ENCODE peak calls at places on chromosomes 11 and 22, in four cellular contexts. M is DND-41, P is astrocyte of the spinal cord, K is fibroblast of mammary gland. V is an unnamed sample.

GRCh38 chr11:12282676-12283075 is 94.7 kb upstream of the PARVA start:
- DNase-seq in M (no peak), P (no peak), K (peak), V (no peak)

GRCh38 chr22:44883011-44883421 is 126.8 kb downstream of the PHF21B start:
- DNase-seq in M (no peak), P (no peak), K (no peak), V (no peak)

GRCh38 chr11:111633756-111634362 is 31.6 kb downstream of the SIK2 start:
- DNase-seq in M (no peak), P (peak), K (peak), V (peak)

GRCh38 chr11:3627291-3627690 is 14.5 kb downstream of the ART5 start:
- DNase-seq in M (no peak), P (peak), K (peak), V (peak)

GRCh38 chr22:44658371-44658953 is 43.5 kb upstream of the PRR5 start:
- DNase-seq in M (no peak), P (peak), K (peak), V (peak)

GRCh38 chr11:128520886-128521696 is 66.3 kb downstream of the ETS1 start:
- DNase-seq in M (no peak), P (peak), K (peak), V (peak)

GRCh38 chr11:77559686-77560425 is 29.9 kb upstream of the AQP11 start:
- DNase-seq in M (no peak), P (peak), K (peak), V (peak)

GRCh38 chr11:26847977-26848376 is 126.1 kb upstream of the SLC5A12 start:
- DNase-seq in M (no peak), P (no peak), K (no peak), V (no peak)

GRCh38 chr22:41863472-41863871 is 30.6 kb downstream of the SREBF2 start:
- DNase-seq in M (no peak), P (no peak), K (peak), V (peak)

GRCh38 chr11:75277991-75278790 is 37.6 kb downstream of the TPBGL start:
- DNase-seq in M (no peak), P (no peak), K (no peak), V (no peak)

GRCh38 chr11:32081129-32081641 is 9.7 kb upstream of the RCN1 start:
- DNase-seq in M (no peak), P (peak), K (peak), V (peak)

GRCh38 chr11:24145411-24145810 is 351.4 kb upstream of the LUZP2 start:
- DNase-seq in M (no peak), P (no peak), K (no peak), V (no peak)

GRCh38 chr11:44252999-44253602 is 56.8 kb downstream of the ALX4 start:
- DNase-seq in M (no peak), P (no peak), K (no peak), V (no peak)

GRCh38 chr22:37621352-37621860 is 12.8 kb downstream of the GGA1 start:
- DNase-seq in M (no peak), P (no peak), K (no peak), V (no peak)

GRCh38 chr11:78630155-78630554 is 55.5 kb upstream of the NARS2 start:
- DNase-seq in M (no peak), P (no peak), K (no peak), V (no peak)

DNA sequence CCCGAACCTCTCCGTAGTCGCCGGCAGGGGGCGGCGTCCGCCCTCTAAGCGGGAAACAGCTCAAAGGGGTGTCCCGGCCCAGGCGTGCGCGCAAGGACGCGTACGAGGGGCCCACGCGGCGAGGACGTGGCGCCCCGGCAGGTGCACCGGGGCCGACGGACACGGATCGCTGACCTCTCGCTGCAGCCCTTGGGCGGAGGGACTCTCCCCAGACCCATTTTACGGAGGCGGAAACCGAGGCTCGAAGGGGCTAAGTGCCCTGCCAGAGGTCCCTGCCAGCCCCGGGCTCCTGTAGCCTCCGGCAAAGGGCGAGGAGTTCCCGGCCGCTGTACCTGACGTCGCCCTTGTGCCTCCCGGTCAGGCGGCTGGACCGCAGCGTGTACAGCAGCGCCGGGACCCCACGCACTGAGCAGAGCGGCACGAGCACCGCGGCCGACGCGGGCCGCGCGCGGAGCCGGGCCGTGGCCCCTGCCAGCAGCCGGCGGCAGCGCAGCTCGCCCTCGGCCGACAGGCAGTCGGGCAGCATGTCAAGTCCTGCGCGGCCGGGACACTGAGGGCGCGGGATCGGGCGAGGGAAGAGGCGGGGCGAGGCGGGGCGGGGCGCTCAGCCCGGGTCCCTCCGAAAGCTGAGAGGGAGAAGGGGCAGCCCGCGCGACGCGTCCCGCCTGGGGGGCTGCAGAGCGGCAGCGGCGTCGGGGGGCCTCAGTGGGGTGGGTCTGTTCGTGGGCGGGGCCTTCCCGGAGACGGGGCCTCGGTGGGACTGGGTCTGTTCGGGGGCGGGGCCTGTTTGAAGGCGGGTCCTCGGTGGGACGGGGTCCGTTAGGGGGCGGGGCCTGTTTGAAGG is at the start of gene NUDT8:
- DNase-seq in M (peak), P (peak), K (peak), V (peak)
- TF ChIP-seq CTCF in M (peak), P (peak), K (peak), V (peak)

GRCh38 chr11:58060939-58061672 is 30.4 kb downstream of the OR6Q1 start:
- DNase-seq in M (no peak), P (no peak), K (peak), V (peak)
- TF ChIP-seq CTCF in M (no peak), P (peak), K (peak), V (peak)

GRCh38 chr11:114026355-114026754 is 33.2 kb upstream of the ZBTB16 start:
- DNase-seq in M (peak), P (peak), K (peak), V (peak)
- TF ChIP-seq CTCF in M (peak), P (peak), K (peak), V (peak)

GRCh38 chr22:50303848-50304527 is 3.5 kb downstream of the PLXNB2 start:
- DNase-seq in M (no peak), P (no peak), K (peak), V (no peak)
- TF ChIP-seq CTCF in M (no peak), P (no peak), K (no peak), V (peak)

GRCh38 chr11:114775849-114776621 is 97.7 kb downstream of the NXPE2 start:
- DNase-seq in M (no peak), P (no peak), K (no peak), V (no peak)

GRCh38 chr11:114776956-114777355 is 98.6 kb downstream of the NXPE2 start:
- DNase-seq in M (no peak), P (no peak), K (no peak), V (no peak)

GRCh38 chr11:114773541-114774338 is 95.4 kb downstream of the NXPE2 start:
- DNase-seq in M (no peak), P (no peak), K (no peak), V (no peak)

GRCh38 chr11:114771172-114771571 is 92.8 kb downstream of the NXPE2 start:
- DNase-seq in M (no peak), P (no peak), K (no peak), V (no peak)

DNA sequence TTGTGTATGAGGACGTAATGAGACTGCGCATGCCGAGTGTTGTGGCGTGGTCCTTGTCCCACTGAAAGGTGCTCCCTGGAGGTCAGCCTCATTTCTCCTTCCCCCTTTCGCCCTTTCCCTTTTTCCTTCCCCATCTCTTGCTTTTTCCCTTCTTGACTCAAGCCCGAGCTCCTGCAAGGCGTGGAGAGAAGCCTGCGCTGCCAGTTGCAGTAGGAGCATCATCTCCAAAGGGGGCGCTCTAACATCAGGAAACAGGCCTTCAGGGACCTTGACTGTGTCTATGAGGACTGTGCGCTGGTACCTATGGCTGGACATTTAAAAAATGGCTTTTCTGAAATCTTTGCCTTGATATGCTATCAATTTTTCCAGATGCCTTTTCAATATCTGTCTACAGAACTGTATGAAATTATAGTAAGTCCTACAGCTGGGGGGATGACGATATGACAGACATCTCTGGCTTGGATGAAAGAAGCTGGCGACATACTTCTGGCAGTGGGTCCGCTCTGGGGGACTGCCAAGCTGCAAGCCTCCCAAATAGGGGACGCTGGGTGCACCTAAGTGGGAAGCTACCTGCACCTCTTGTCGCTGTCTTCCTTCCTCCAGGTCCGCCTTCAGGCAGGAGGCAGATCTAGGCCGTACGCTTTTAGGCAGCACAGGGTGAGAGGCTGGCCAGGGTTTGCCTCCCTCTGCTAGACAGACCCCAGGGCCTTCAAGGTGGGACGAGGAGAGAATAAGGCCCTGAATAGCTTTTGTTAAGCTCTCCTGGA is 96.5 kb downstream of the NXPE2 start:
- DNase-seq in M (peak), P (peak), K (no peak), V (no peak)
- TF ChIP-seq CTCF in M (peak), P (peak), K (peak), V (no peak)

DNA sequence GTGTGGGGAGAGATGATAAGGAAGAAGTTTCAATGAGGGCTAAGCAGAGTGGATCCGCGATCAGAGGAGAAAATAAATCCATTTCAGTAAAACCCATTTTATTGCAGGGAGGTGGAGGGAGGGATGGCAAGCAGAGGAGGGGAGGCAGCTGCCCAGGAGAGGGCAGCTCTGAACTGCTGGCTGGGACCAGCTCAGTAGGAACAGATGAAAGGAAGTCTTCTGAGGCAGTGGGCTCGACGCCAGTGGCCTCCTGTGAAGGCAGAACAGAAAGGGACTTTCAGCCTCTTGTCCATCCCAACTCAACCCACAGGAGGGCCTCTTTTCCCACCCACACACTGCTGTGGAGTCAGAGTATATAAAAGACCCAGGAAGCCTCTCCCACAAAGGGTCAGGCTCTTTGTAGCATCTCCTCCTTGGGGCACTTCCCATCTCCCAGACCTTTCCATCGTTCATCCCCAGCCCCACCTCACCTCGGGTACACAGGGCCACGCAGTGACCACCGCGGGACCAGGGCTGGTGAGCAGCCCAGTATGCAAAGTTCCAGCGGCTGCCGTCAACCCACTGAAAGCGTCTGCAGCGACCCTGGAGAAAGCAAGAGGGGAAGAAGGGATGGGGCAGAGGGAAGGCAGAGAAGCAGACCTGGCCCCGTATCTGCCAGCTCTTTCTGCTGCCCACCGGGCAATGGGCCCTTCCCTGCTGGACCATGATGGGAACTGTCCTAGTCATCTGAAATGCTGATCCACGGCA is 3.0 kb downstream of the PRG2 start:
- DNase-seq in M (no peak), P (peak), K (peak), V (peak)
- TF ChIP-seq CTCF in M (peak), P (no peak), K (no peak), V (no peak)

GRCh38 chr11:46278387-46279173 is 1.1 kb downstream of the CREB3L1 start:
- DNase-seq in M (no peak), P (peak), K (peak), V (peak)
- TF ChIP-seq CTCF in M (no peak), P (peak), K (peak), V (peak)

GRCh38 chr22:31692186-31692886 is 30.3 kb upstream of the PISD start:
- DNase-seq in M (no peak), P (peak), K (peak), V (no peak)
- TF ChIP-seq CTCF in M (no peak), P (no peak), K (no peak), V (no peak)

DNA sequence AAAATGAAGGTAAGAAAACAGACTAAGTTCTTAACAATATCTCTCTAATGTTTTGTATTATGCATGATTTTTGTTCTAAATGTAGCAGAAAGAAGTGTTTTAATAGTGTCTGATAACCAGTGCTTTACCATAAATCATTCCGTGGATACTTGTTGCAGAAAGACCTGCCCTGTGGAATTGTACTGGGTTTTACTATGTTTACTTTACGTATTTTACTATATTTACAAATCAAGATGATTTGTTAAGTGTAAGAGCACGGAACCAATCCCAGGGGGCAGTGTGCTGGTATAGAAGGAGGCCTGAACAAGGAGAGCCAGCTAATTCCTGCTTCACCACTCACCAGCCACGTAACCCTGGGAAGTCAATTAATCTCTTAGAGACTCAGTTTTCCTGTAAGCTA is 1.4 kb downstream of the HTR3B start:
- DNase-seq in M (no peak), P (peak), K (peak), V (peak)
- TF ChIP-seq CTCF in M (no peak), P (peak), K (peak), V (no peak)

V was measured in fibroblast of the aortic adventitia.